ENCODE peak calls at places on chromosomes 1 and 21, in seven cellular contexts. One of them, this sample, is unnamed. For H3K27me3, the result is how much of the 10 kb centered on the place peaks cover.

GRCh38 chr1:213418268-213419068 is 367.4 kb downstream of the RPS6KC1 start:
- DNase-seq in prostate gland: no peak
- DNase-seq in aorta: no peak
- DNase-seq in right cardiac atrium: no peak
- DNase-seq in hepatocyte: no peak
- DNase-seq in breast epithelium: no peak
- DNase-seq in pancreas: no peak
- DNase-seq in this sample: no peak

GRCh38 chr21:43864313-43864805 is 664 bp upstream of the AGPAT3 start:
- DNase-seq in hepatocyte: peak
- DNase-seq in aorta: peak
- DNase-seq in pancreas: peak
- DNase-seq in right cardiac atrium: peak
- DNase-seq in breast epithelium: peak
- DNase-seq in prostate gland: peak
- DNase-seq in this sample: no peak

GRCh38 chr1:200406161-200406797 is 3.6 kb downstream of the ZNF281 start:
- DNase-seq in breast epithelium: no peak
- DNase-seq in hepatocyte: no peak
- DNase-seq in prostate gland: no peak
- DNase-seq in pancreas: no peak
- DNase-seq in aorta: no peak
- DNase-seq in right cardiac atrium: no peak
- DNase-seq in this sample: no peak

GRCh38 chr1:214476958-214477870 is 74.2 kb downstream of the PTPN14 start:
- DNase-seq in breast epithelium: peak
- DNase-seq in right cardiac atrium: no peak
- DNase-seq in prostate gland: peak
- DNase-seq in pancreas: no peak
- DNase-seq in aorta: no peak
- DNase-seq in hepatocyte: no peak
- DNase-seq in this sample: no peak

GRCh38 chr1:242189591-242189990 is 190.7 kb upstream of the MAP1LC3C start:
- DNase-seq in prostate gland: no peak
- DNase-seq in hepatocyte: no peak
- DNase-seq in right cardiac atrium: no peak
- DNase-seq in breast epithelium: no peak
- DNase-seq in pancreas: no peak
- DNase-seq in aorta: no peak
- DNase-seq in this sample: no peak

GRCh38 chr1:41400235-41400634 is 39.0 kb downstream of the FOXO6 start:
- DNase-seq in breast epithelium: no peak
- DNase-seq in hepatocyte: no peak
- DNase-seq in prostate gland: no peak
- DNase-seq in pancreas: no peak
- DNase-seq in right cardiac atrium: no peak
- DNase-seq in aorta: no peak
- DNase-seq in this sample: no peak

GRCh38 chr1:65471213-65471833 is 50.9 kb downstream of the LEPR start:
- DNase-seq in prostate gland: no peak
- DNase-seq in right cardiac atrium: no peak
- DNase-seq in hepatocyte: peak
- DNase-seq in breast epithelium: no peak
- DNase-seq in aorta: no peak
- DNase-seq in pancreas: no peak
- DNase-seq in this sample: no peak

GRCh38 chr1:222331340-222331739 is 216.6 kb downstream of the HHIPL2 start:
- DNase-seq in right cardiac atrium: no peak
- DNase-seq in aorta: no peak
- DNase-seq in breast epithelium: no peak
- DNase-seq in pancreas: no peak
- DNase-seq in hepatocyte: peak
- DNase-seq in prostate gland: no peak
- DNase-seq in this sample: no peak

GRCh38 chr1:14543191-14543849 is 55.2 kb upstream of the KAZN start:
- DNase-seq in aorta: no peak
- DNase-seq in right cardiac atrium: no peak
- DNase-seq in hepatocyte: no peak
- DNase-seq in pancreas: no peak
- DNase-seq in breast epithelium: no peak
- DNase-seq in prostate gland: no peak
- DNase-seq in this sample: no peak

DNA sequence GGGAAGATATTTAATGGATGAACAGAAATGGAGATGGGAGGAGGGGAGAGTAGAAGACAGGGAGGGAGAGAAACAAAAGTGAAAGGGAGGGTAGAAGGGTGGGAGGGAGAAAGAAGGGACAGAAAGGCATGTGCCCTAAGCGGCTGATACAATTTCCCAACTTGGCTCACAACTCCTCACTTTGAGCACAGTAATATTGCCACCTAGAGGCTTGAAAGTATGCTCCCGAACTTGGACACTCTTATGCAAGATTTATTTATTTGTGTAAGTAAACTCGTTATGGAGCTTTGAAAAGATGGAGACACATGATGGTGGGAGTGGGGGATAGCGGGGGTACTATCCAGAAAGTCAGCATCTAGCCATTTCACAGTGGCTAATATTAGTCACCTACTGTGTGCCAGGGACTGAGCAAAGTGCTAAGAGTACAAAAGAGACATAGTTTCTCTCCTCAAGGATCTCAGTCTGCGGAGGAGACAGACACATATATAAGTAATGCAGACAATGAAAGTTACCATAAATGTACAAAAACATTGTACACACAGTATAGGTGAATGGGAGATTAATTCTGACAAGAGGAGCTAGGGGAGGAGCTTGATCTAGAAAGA is 189.7 kb downstream of the SEC16B start:
- DNase-seq in aorta: no peak
- DNase-seq in pancreas: no peak
- DNase-seq in hepatocyte: peak
- DNase-seq in breast epithelium: no peak
- DNase-seq in prostate gland: peak
- DNase-seq in right cardiac atrium: no peak
- DNase-seq in this sample: no peak
- H3K27ac ChIP-seq in aorta: no peak
- H3K27ac ChIP-seq in pancreas: no peak
- H3K27ac ChIP-seq in hepatocyte: no peak
- H3K27ac ChIP-seq in breast epithelium: no peak
- H3K27ac ChIP-seq in prostate gland: no peak
- H3K27ac ChIP-seq in right cardiac atrium: no peak
- H3K27ac ChIP-seq in this sample: no peak

GRCh38 chr1:207032528-207033017 is at the start of gene C1orf116:
- DNase-seq in pancreas: no peak
- DNase-seq in aorta: no peak
- DNase-seq in breast epithelium: peak
- DNase-seq in prostate gland: peak
- DNase-seq in hepatocyte: peak
- DNase-seq in right cardiac atrium: no peak
- DNase-seq in this sample: no peak

GRCh38 chr1:207029991-207030521 is 2.5 kb downstream of the C1orf116 start:
- DNase-seq in right cardiac atrium: no peak
- DNase-seq in pancreas: no peak
- DNase-seq in hepatocyte: no peak
- DNase-seq in breast epithelium: no peak
- DNase-seq in prostate gland: no peak
- DNase-seq in aorta: no peak
- DNase-seq in this sample: no peak

GRCh38 chr1:207030522-207031009 is 2.0 kb downstream of the C1orf116 start:
- DNase-seq in aorta: no peak
- DNase-seq in breast epithelium: no peak
- DNase-seq in right cardiac atrium: no peak
- DNase-seq in prostate gland: no peak
- DNase-seq in pancreas: no peak
- DNase-seq in hepatocyte: no peak
- DNase-seq in this sample: no peak

GRCh38 chr1:207031632-207032258 is 811 bp downstream of the C1orf116 start:
- DNase-seq in aorta: no peak
- DNase-seq in hepatocyte: no peak
- DNase-seq in prostate gland: peak
- DNase-seq in right cardiac atrium: no peak
- DNase-seq in breast epithelium: peak
- DNase-seq in pancreas: no peak
- DNase-seq in this sample: no peak

GRCh38 chr1:207031016-207031415 is 1.5 kb downstream of the C1orf116 start:
- DNase-seq in aorta: no peak
- DNase-seq in right cardiac atrium: no peak
- DNase-seq in breast epithelium: no peak
- DNase-seq in hepatocyte: no peak
- DNase-seq in pancreas: no peak
- DNase-seq in prostate gland: no peak
- DNase-seq in this sample: no peak
- H3K27me3 ChIP-seq in aorta: under half
- H3K27me3 ChIP-seq in right cardiac atrium: under half
- H3K27me3 ChIP-seq in breast epithelium: under half
- H3K27me3 ChIP-seq in hepatocyte: under half
- H3K27me3 ChIP-seq in pancreas: under half
- H3K27me3 ChIP-seq in prostate gland: under half
- H3K27me3 ChIP-seq in this sample: under half

GRCh38 chr1:40308036-40308727 is 8.9 kb downstream of the COL9A2 start:
- DNase-seq in prostate gland: no peak
- DNase-seq in hepatocyte: no peak
- DNase-seq in breast epithelium: no peak
- DNase-seq in right cardiac atrium: peak
- DNase-seq in aorta: peak
- DNase-seq in pancreas: no peak
- DNase-seq in this sample: peak
- H3K4me3 ChIP-seq in prostate gland: no peak
- H3K4me3 ChIP-seq in hepatocyte: no peak
- H3K4me3 ChIP-seq in breast epithelium: no peak
- H3K4me3 ChIP-seq in right cardiac atrium: no peak
- H3K4me3 ChIP-seq in aorta: no peak
- H3K4me3 ChIP-seq in pancreas: no peak
- H3K4me3 ChIP-seq in this sample: no peak

DNA sequence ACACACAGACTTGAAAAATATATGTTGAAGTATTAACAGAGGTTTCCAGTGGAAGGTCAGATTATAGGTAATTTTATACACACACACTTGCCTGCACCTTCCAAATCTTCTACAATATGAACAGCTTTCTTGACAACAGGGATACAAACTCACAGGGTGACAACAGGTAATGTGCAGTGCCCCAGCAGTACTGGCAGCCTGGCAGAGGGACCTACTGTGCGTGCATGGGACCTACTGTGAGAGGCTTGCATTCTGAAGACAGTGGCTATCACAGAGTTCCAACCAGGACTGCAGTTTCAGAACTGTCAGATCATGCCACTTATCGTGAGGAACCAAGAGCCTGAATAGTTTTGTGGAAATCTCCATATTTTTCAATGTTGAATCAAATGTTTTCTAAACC is 3.8 kb downstream of the SCYL3 start:
- DNase-seq in prostate gland: no peak
- DNase-seq in aorta: no peak
- DNase-seq in breast epithelium: no peak
- DNase-seq in right cardiac atrium: no peak
- DNase-seq in hepatocyte: no peak
- DNase-seq in pancreas: no peak
- DNase-seq in this sample: no peak
- H3K27ac ChIP-seq in prostate gland: no peak
- H3K27ac ChIP-seq in aorta: no peak
- H3K27ac ChIP-seq in breast epithelium: peak
- H3K27ac ChIP-seq in right cardiac atrium: no peak
- H3K27ac ChIP-seq in hepatocyte: no peak
- H3K27ac ChIP-seq in pancreas: no peak
- H3K27ac ChIP-seq in this sample: no peak

GRCh38 chr1:230117694-230118093 is 50.7 kb downstream of the GALNT2 start:
- DNase-seq in prostate gland: no peak
- DNase-seq in hepatocyte: no peak
- DNase-seq in right cardiac atrium: no peak
- DNase-seq in aorta: no peak
- DNase-seq in pancreas: no peak
- DNase-seq in breast epithelium: no peak
- DNase-seq in this sample: no peak

GRCh38 chr1:230120949-230121381 is 53.9 kb downstream of the GALNT2 start:
- DNase-seq in aorta: no peak
- DNase-seq in right cardiac atrium: no peak
- DNase-seq in pancreas: no peak
- DNase-seq in hepatocyte: no peak
- DNase-seq in prostate gland: no peak
- DNase-seq in breast epithelium: no peak
- DNase-seq in this sample: no peak

GRCh38 chr1:230120289-230120948 is 53.4 kb downstream of the GALNT2 start:
- DNase-seq in breast epithelium: no peak
- DNase-seq in hepatocyte: no peak
- DNase-seq in pancreas: no peak
- DNase-seq in aorta: peak
- DNase-seq in right cardiac atrium: peak
- DNase-seq in prostate gland: no peak
- DNase-seq in this sample: no peak

GRCh38 chr1:230121950-230122349 is 54.9 kb downstream of the GALNT2 start:
- DNase-seq in prostate gland: no peak
- DNase-seq in pancreas: no peak
- DNase-seq in right cardiac atrium: no peak
- DNase-seq in breast epithelium: no peak
- DNase-seq in aorta: no peak
- DNase-seq in hepatocyte: no peak
- DNase-seq in this sample: no peak

GRCh38 chr1:230119340-230119739 is 52.3 kb downstream of the GALNT2 start:
- DNase-seq in breast epithelium: no peak
- DNase-seq in aorta: no peak
- DNase-seq in prostate gland: no peak
- DNase-seq in right cardiac atrium: no peak
- DNase-seq in hepatocyte: no peak
- DNase-seq in pancreas: no peak
- DNase-seq in this sample: no peak
- H3K27me3 ChIP-seq in breast epithelium: under half
- H3K27me3 ChIP-seq in aorta: under half
- H3K27me3 ChIP-seq in prostate gland: under half
- H3K27me3 ChIP-seq in right cardiac atrium: under half
- H3K27me3 ChIP-seq in hepatocyte: under half
- H3K27me3 ChIP-seq in pancreas: under half
- H3K27me3 ChIP-seq in this sample: under half

DNA sequence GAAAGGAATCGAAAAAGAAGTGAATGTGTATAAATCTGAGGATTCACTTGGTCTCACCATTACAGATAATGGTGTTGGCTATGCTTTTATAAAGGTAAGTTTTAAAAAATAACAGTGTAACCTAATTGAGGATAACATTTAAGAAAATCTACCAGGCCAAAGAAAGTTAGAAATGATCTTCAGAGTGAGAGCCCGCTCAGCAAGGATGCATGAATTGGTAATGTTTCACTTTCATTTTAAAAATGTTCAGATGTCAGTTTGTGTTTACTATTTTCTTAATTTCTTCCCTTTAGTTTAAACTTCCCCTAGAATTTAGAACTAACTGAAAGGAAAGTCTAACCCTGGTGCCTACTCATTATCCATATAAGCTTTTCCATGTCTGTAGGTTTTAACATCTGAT is 35.0 kb downstream of the GIPC2 start:
- DNase-seq in prostate gland: no peak
- DNase-seq in breast epithelium: no peak
- DNase-seq in right cardiac atrium: no peak
- DNase-seq in pancreas: no peak
- DNase-seq in hepatocyte: no peak
- DNase-seq in aorta: no peak
- DNase-seq in this sample: no peak
- H3K4me3 ChIP-seq in prostate gland: no peak
- H3K4me3 ChIP-seq in breast epithelium: peak
- H3K4me3 ChIP-seq in right cardiac atrium: peak
- H3K4me3 ChIP-seq in pancreas: no peak
- H3K4me3 ChIP-seq in hepatocyte: no peak
- H3K4me3 ChIP-seq in aorta: no peak
- H3K4me3 ChIP-seq in this sample: no peak

This sample was measured in dorsolateral prefrontal cortex.